ENCODE peak calls at places on chromosomes 12 and 14, in five cellular contexts. W is HFF-Myc, I is GM12865, P is neural progenitor cell, B is left lung. Q is an unnamed sample.

GRCh38 chr12:127717293-127717692 is 549.7 kb upstream of the TMEM132C start:
- DNase-seq in W (no peak), P (no peak), I (no peak), B (no peak), Q (no peak)

GRCh38 chr12:59736786-59737185 is 141.0 kb downstream of the SLC16A7 start:
- DNase-seq in I (no peak), W (peak; percentile 95), B (no peak), P (no peak), Q (peak; percentile 78)

GRCh38 chr12:100491104-100491503 is 17.4 kb downstream of the NR1H4 start:
- DNase-seq in P (no peak), B (no peak), W (no peak), I (no peak), Q (no peak)

GRCh38 chr12:50221228-50222008 is 54.2 kb upstream of the CERS5 start:
- DNase-seq in P (peak; percentile 45), W (peak; percentile 96), B (no peak), I (peak; percentile 64), Q (peak; percentile 98)

GRCh38 chr12:88453323-88453722 is 126.9 kb downstream of the KITLG start:
- DNase-seq in I (no peak), B (no peak), W (no peak), P (no peak), Q (no peak)

GRCh38 chr12:64670856-64671639 is 60.8 kb downstream of the RASSF3 start:
- DNase-seq in B (no peak), W (no peak), P (no peak), I (no peak), Q (peak; percentile 83)

GRCh38 chr12:46752396-46752795 is 73.4 kb downstream of the SLC38A4 start:
- DNase-seq in I (no peak), B (no peak), P (no peak), W (no peak), Q (peak; percentile 81)

GRCh38 chr12:7373226-7373625 is 69.4 kb downstream of the ACSM4 start:
- DNase-seq in P (no peak), I (no peak), B (no peak), W (no peak), Q (no peak)

GRCh38 chr14:59377991-59378720 is 87.0 kb downstream of the GPR135 start:
- DNase-seq in W (no peak), P (no peak), I (no peak), B (no peak), Q (peak; percentile 81)

GRCh38 chr12:25829192-25829591 is 129.3 kb upstream of the RASSF8 start:
- DNase-seq in B (no peak), P (no peak), I (no peak), W (peak; percentile 96), Q (peak; percentile 92)

GRCh38 chr14:55749201-55749812 is 169.3 kb downstream of the KTN1 start:
- DNase-seq in B (no peak), P (peak; percentile 65), W (no peak), I (no peak), Q (no peak)

GRCh38 chr12:25970082-25970481 is 11.6 kb downstream of the RASSF8 start:
- DNase-seq in I (no peak), W (no peak), P (no peak), B (no peak), Q (no peak)

GRCh38 chr12:105393586-105393985 is 63.1 kb downstream of the C12orf75 start:
- DNase-seq in I (no peak), W (no peak), B (no peak), P (no peak), Q (peak; percentile 27)

GRCh38 chr12:69511870-69512269 is 41.7 kb downstream of the FRS2 start:
- DNase-seq in B (no peak), P (no peak), W (no peak), I (no peak), Q (no peak)

GRCh38 chr12:49903700-49904423 is at the start of gene FAIM2:
- DNase-seq in I (no peak), W (no peak), P (peak; percentile 62), B (peak; percentile 47), Q (peak; percentile 86)

GRCh38 chr14:75083271-75083670 is 13.8 kb downstream of the ZC2HC1C start:
- DNase-seq in W (no peak), B (no peak), I (no peak), P (no peak), Q (no peak)

GRCh38 chr14:78403278-78403815 is 233.2 kb downstream of the NRXN3 start:
- DNase-seq in P (peak; percentile 5), W (no peak), B (no peak), I (peak; percentile 88), Q (no peak)

GRCh38 chr12:108969622-108970021 is 51.2 kb downstream of the SVOP start:
- DNase-seq in P (no peak), W (no peak), B (no peak), I (no peak), Q (no peak)

GRCh38 chr12:95096852-95097251 is 23.4 kb upstream of the NR2C1 start:
- DNase-seq in P (no peak), B (no peak), I (no peak), W (no peak), Q (peak; percentile 80)

GRCh38 chr12:2138871-2139308 is 86.1 kb downstream of the CACNA1C start:
- DNase-seq in W (no peak), P (no peak), I (no peak), B (no peak), Q (peak; percentile 6)

GRCh38 chr12:121795029-121795977 is 1.8 kb upstream of the RHOF start:
- DNase-seq in I (peak; percentile 91), W (no peak), P (peak; percentile 81), B (peak; percentile 89), Q (peak; percentile 89)

GRCh38 chr12:131753757-131754156 is 42.9 kb downstream of the SFSWAP start:
- DNase-seq in W (no peak), I (no peak), B (no peak), P (no peak), Q (no peak)

GRCh38 chr14:91482278-91483023 is 27.7 kb downstream of the PPP4R3A start:
- DNase-seq in P (no peak), W (no peak), I (no peak), B (no peak), Q (peak; percentile 73)

GRCh38 chr14:58560208-58560607 is 77.6 kb upstream of the DACT1 start:
- DNase-seq in W (no peak), P (no peak), I (peak; percentile 28), B (no peak), Q (peak; percentile 68)

GRCh38 chr12:6520186-6520585 is 14.1 kb upstream of the GAPDH start:
- DNase-seq in W (no peak), B (no peak), I (no peak), P (no peak), Q (no peak)

GRCh38 chr14:75452900-75453816 is 25.3 kb downstream of the JDP2 start:
- DNase-seq in B (peak; percentile 75), P (peak; percentile 90), W (peak; percentile 63), I (no peak), Q (peak; percentile 97)

GRCh38 chr12:7642876-7643309 is 22.8 kb downstream of the APOBEC1 start:
- DNase-seq in P (peak; percentile 45), W (no peak), B (no peak), I (peak; percentile 53), Q (no peak)

GRCh38 chr12:13177373-13177772 is 19.2 kb upstream of the EMP1 start:
- DNase-seq in P (no peak), B (no peak), W (no peak), I (no peak), Q (no peak)

GRCh38 chr14:61252354-61253063 is 28.6 kb downstream of the TMEM30B start:
- DNase-seq in W (peak; percentile 91), B (peak; percentile 71), I (peak; percentile 86), P (peak; percentile 87), Q (peak; percentile 91)
- H3K4me3 ChIP-seq in W (no peak overlapping the region), B (no peak overlapping the region), I (no peak overlapping the region), P (no peak overlapping the region), Q (no peak overlapping the region)

GRCh38 chr12:38544357-38545066 is 227.9 kb downstream of the ALG10B start:
- DNase-seq in W (no peak), B (no peak), I (no peak), P (peak; percentile 68), Q (no peak)
- TF ChIP-seq CTCF in W (no peak), B (no peak), I (peak; percentile 3), P (peak; percentile 61), Q (no peak)

GRCh38 chr14:100573757-100574641 is 13.2 kb downstream of the BEGAIN start:
- DNase-seq in I (no peak), B (no peak), W (no peak), P (no peak), Q (no peak)
- H3K4me3 ChIP-seq in I (no peak overlapping the region), B (no peak overlapping the region), W (no peak overlapping the region), P (no peak overlapping the region), Q (no peak overlapping the region)

DNA sequence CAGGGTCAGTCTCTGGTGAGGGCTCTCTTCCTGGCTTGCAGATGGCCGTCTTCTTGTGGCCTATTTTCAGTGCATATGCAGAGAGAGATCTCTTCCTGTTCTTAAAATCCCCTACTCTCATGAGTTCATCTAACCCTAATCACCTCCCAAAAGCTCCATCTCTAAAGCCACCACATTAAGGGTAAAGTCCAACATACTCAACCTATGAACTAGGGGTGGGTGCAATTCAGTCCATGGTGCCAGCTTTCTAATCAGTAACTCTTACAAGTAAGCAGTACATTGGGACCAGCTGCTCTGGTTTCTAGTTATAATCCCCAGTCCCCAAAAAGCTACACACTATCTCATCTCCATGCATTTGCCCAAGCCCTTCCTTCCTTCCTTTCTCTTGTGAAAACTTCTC is 365.1 kb downstream of the MED13L start:
- DNase-seq in B (no peak), P (no peak), I (no peak), W (no peak), Q (no peak)
- TF ChIP-seq CTCF in B (no peak), P (no peak), I (no peak), W (no peak), Q (no peak)

GRCh38 chr12:14279845-14280244 is 85.6 kb upstream of the ATF7IP start:
- DNase-seq in P (no peak), I (peak; percentile 36), W (no peak), B (no peak), Q (no peak)
- H3K4me3 ChIP-seq in P (no peak overlapping the region), I (no peak overlapping the region), W (no peak overlapping the region), B (no peak overlapping the region), Q (no peak overlapping the region)

DNA sequence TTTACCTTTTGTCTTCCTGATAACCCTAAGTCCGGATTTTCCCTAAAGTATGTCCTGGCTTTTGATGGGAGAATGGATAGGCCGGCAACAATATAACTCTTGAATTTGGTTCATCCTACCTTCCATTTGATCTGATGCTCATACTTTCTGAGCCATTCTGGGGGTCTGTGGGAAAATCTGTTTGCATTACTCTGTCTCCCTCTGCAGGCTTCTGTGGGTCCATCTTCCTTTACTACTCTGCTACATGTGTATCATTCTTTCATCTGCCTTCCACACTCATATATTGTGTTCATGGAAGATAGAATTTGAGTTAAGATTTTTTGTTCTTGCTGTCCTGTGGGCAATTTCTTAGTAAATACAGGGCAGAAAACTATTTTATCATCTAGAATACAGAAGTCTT is 101.5 kb downstream of the NAV3 start:
- DNase-seq in B (no peak), P (no peak), I (no peak), W (no peak), Q (no peak)
- TF ChIP-seq CTCF in B (no peak), P (peak; percentile 41), I (peak; percentile 17), W (peak; percentile 24), Q (peak; percentile 22)

DNA sequence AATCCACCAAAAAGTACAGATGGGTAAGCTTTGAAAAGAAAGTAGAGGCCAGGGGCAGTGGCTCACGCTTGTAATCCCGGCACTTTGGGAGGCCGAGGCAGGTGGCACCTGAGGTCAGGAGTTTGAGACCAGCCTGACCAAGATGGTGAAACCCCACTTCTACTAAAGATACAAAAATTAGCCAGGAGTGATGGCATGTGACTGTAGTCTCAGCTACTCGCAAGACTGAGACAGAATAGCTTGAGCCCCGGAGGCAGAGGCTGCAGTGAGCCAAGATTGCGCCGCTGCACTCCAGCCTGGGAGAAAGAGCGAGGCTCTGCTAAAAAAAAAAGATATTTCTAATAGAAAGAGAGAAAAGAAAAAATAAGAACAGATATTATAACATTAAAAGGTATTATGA is 134.2 kb upstream of the SLCO1C1 start:
- DNase-seq in I (no peak), B (no peak), P (no peak), W (no peak), Q (no peak)
- H3K4me3 ChIP-seq in I (no peak overlapping the region), B (no peak overlapping the region), P (no peak overlapping the region), W (no peak overlapping the region), Q (no peak overlapping the region)